ENCODE peak calls at places on chromosomes 6 and 20, in four cellular contexts. L is EH, V is GM23248, M is left colon. S is an unnamed sample.

GRCh38 chr20:3000852-3001523 is 42.4 kb upstream of the GNRH2 start:
- DNase-seq in V (peak; percentile 67), L (peak; percentile 71), M (no peak), S (no peak)

GRCh38 chr20:19735446-19735845 is 22.6 kb upstream of the RIN2 start:
- DNase-seq in V (peak; percentile 97), M (peak; percentile 81), L (peak; percentile 85), S (peak; percentile 58)

GRCh38 chr6:65989676-65990075 is 282.6 kb upstream of the EYS start:
- DNase-seq in M (no peak), L (no peak), V (no peak), S (no peak)

GRCh38 chr6:10030942-10031537 is 383.8 kb downstream of the TFAP2A start:
- DNase-seq in V (no peak), L (peak; percentile 28), M (no peak), S (no peak)

GRCh38 chr6:16319813-16320532 is 81.6 kb downstream of the GMPR start:
- DNase-seq in L (peak; percentile 97), M (no peak), V (peak; percentile 99), S (peak; percentile 25)

GRCh38 chr6:21987501-21987957 is 309.3 kb downstream of the PRL start:
- DNase-seq in M (peak; percentile 80), V (peak; percentile 75), L (peak; percentile 96), S (no peak)

GRCh38 chr6:111972714-111973678 is 80.9 kb upstream of the CCN6 start:
- DNase-seq in V (peak; percentile 97), L (peak; percentile 96), M (no peak), S (no peak)

GRCh38 chr6:6942826-6943225 is 164.9 kb upstream of the RREB1 start:
- DNase-seq in V (peak; percentile 73), L (peak; percentile 51), M (no peak), S (no peak)

GRCh38 chr6:13013681-13014550 is 297.3 kb downstream of the PHACTR1 start:
- DNase-seq in M (no peak), L (peak; percentile 3), V (peak; percentile 44), S (peak; percentile 37)

GRCh38 chr20:58308680-58309527 is 611 bp upstream of the RAB22A start:
- DNase-seq in V (peak; percentile 52), L (peak; percentile 52), M (peak; percentile 66), S (peak; percentile 68)

GRCh38 chr20:10060223-10060622 is 25.4 kb downstream of the ANKEF1 start:
- DNase-seq in V (no peak), L (no peak), M (no peak), S (no peak)

GRCh38 chr6:34248198-34248726 is 544 bp downstream of the SMIM29 start:
- DNase-seq in V (peak; percentile 72), M (peak; percentile 81), L (peak; percentile 59), S (peak; percentile 60)

GRCh38 chr6:117605169-117605826 is 3.0 kb upstream of the GOPC start:
- DNase-seq in M (peak; percentile 45), L (peak; percentile 78), V (peak; percentile 81), S (no peak)

GRCh38 chr20:38806855-38807655 is 1.6 kb downstream of the PPP1R16B start:
- DNase-seq in L (no peak), M (no peak), V (no peak), S (no peak)

GRCh38 chr6:32370510-32370909 is 1.2 kb downstream of the TSBP1 start:
- DNase-seq in L (no peak), M (no peak), V (peak; percentile 38), S (no peak)

GRCh38 chr20:24693466-24694156 is 224.2 kb downstream of the SYNDIG1 start:
- DNase-seq in V (no peak), M (no peak), L (no peak), S (no peak)

GRCh38 chr20:6828794-6829423 is 61.4 kb downstream of the BMP2 start:
- DNase-seq in L (peak; percentile 59), M (peak; percentile 40), V (peak; percentile 70), S (peak; percentile 46)

GRCh38 chr6:169663468-169663867 is 38.4 kb downstream of the WDR27 start:
- DNase-seq in M (no peak), V (no peak), L (no peak), S (no peak)

GRCh38 chr6:12232339-12232738 is 57.8 kb upstream of the EDN1 start:
- DNase-seq in L (peak; percentile 76), M (no peak), V (peak; percentile 64), S (no peak)